ENCODE peak calls at places on chromosomes 11 and 22, in eight cellular contexts. One of them, this sample, is unnamed.

GRCh38 chr22:32607086-32607485 is 132.5 kb downstream of the FBXO7 start:
- DNase-seq in GM12892: no peak
- DNase-seq in heart left ventricle: no peak
- DNase-seq in tibial nerve: no peak
- DNase-seq in body of pancreas: no peak
- DNase-seq in breast epithelium: no peak
- DNase-seq in A549: no peak
- DNase-seq in ovary: no peak
- DNase-seq in this sample: no peak

GRCh38 chr11:20197881-20198280 is 37.6 kb upstream of the DBX1 start:
- DNase-seq in ovary: no peak
- DNase-seq in GM12892: no peak
- DNase-seq in body of pancreas: no peak
- DNase-seq in A549: no peak
- DNase-seq in breast epithelium: no peak
- DNase-seq in heart left ventricle: no peak
- DNase-seq in tibial nerve: no peak
- DNase-seq in this sample: no peak

GRCh38 chr11:131916633-131917032 is 546.2 kb downstream of the NTM start:
- DNase-seq in A549: no peak
- DNase-seq in body of pancreas: no peak
- DNase-seq in heart left ventricle: no peak
- DNase-seq in GM12892: no peak
- DNase-seq in tibial nerve: no peak
- DNase-seq in breast epithelium: no peak
- DNase-seq in ovary: no peak
- DNase-seq in this sample: no peak

GRCh38 chr11:2257023-2257700 is 13.2 kb downstream of the ASCL2 start:
- DNase-seq in ovary: no peak
- DNase-seq in tibial nerve: no peak
- DNase-seq in body of pancreas: no peak
- DNase-seq in A549: no peak
- DNase-seq in GM12892: no peak
- DNase-seq in breast epithelium: peak; percentile 83
- DNase-seq in heart left ventricle: peak; percentile 9
- DNase-seq in this sample: no peak

GRCh38 chr22:19569976-19570375 is 45.8 kb upstream of the CLDN5 start:
- DNase-seq in heart left ventricle: no peak
- DNase-seq in breast epithelium: no peak
- DNase-seq in GM12892: no peak
- DNase-seq in tibial nerve: no peak
- DNase-seq in ovary: no peak
- DNase-seq in body of pancreas: no peak
- DNase-seq in A549: no peak
- DNase-seq in this sample: no peak

GRCh38 chr11:116563028-116563712 is 209.6 kb downstream of the BUD13 start:
- DNase-seq in ovary: no peak
- DNase-seq in GM12892: no peak
- DNase-seq in breast epithelium: peak; percentile 75
- DNase-seq in heart left ventricle: no peak
- DNase-seq in body of pancreas: peak; percentile 48
- DNase-seq in A549: peak; percentile 20
- DNase-seq in tibial nerve: no peak
- DNase-seq in this sample: no peak

GRCh38 chr22:48740731-48741405 is 1086.8 kb downstream of the BRD1 start:
- DNase-seq in GM12892: no peak
- DNase-seq in tibial nerve: no peak
- DNase-seq in breast epithelium: no peak
- DNase-seq in A549: no peak
- DNase-seq in ovary: no peak
- DNase-seq in heart left ventricle: no peak
- DNase-seq in body of pancreas: no peak
- DNase-seq in this sample: no peak

GRCh38 chr22:37804886-37805857 is 2.6 kb upstream of the GCAT start:
- DNase-seq in GM12892: no peak
- DNase-seq in tibial nerve: peak; percentile 82
- DNase-seq in A549: peak; percentile 66
- DNase-seq in breast epithelium: peak; percentile 90
- DNase-seq in ovary: peak; percentile 91
- DNase-seq in heart left ventricle: peak; percentile 93
- DNase-seq in body of pancreas: peak; percentile 93
- DNase-seq in this sample: no peak

GRCh38 chr11:44622190-44622650 is 56.8 kb downstream of the CD82 start:
- DNase-seq in body of pancreas: peak; percentile 7
- DNase-seq in A549: no peak
- DNase-seq in heart left ventricle: peak; percentile 10
- DNase-seq in ovary: no peak
- DNase-seq in GM12892: peak; percentile 2
- DNase-seq in breast epithelium: peak; percentile 6
- DNase-seq in tibial nerve: no peak
- DNase-seq in this sample: no peak

GRCh38 chr11:69642549-69642912 is 1.6 kb downstream of the CCND1 start:
- DNase-seq in breast epithelium: no peak
- DNase-seq in tibial nerve: no peak
- DNase-seq in ovary: no peak
- DNase-seq in A549: no peak
- DNase-seq in GM12892: no peak
- DNase-seq in heart left ventricle: peak; percentile 57
- DNase-seq in body of pancreas: peak; percentile 34
- DNase-seq in this sample: no peak

GRCh38 chr11:102325088-102325487 is 7.8 kb downstream of the BIRC3 start:
- DNase-seq in A549: no peak
- DNase-seq in breast epithelium: no peak
- DNase-seq in body of pancreas: no peak
- DNase-seq in tibial nerve: no peak
- DNase-seq in ovary: no peak
- DNase-seq in heart left ventricle: no peak
- DNase-seq in GM12892: no peak
- DNase-seq in this sample: no peak

GRCh38 chr22:29702931-29703594 is 16.7 kb upstream of the CABP7 start:
- DNase-seq in breast epithelium: no peak
- DNase-seq in heart left ventricle: no peak
- DNase-seq in GM12892: no peak
- DNase-seq in body of pancreas: no peak
- DNase-seq in tibial nerve: no peak
- DNase-seq in A549: no peak
- DNase-seq in ovary: no peak
- DNase-seq in this sample: no peak

GRCh38 chr22:41314821-41315220 is 13.5 kb downstream of the ZC3H7B start:
- DNase-seq in ovary: no peak
- DNase-seq in heart left ventricle: no peak
- DNase-seq in breast epithelium: no peak
- DNase-seq in A549: no peak
- DNase-seq in GM12892: no peak
- DNase-seq in body of pancreas: no peak
- DNase-seq in tibial nerve: no peak
- DNase-seq in this sample: no peak
- TF ChIP-seq POLR2A in ovary: no peak
- TF ChIP-seq POLR2A in heart left ventricle: no peak
- TF ChIP-seq POLR2A in breast epithelium: no peak
- TF ChIP-seq POLR2A in A549: no peak
- TF ChIP-seq POLR2A in GM12892: no peak
- TF ChIP-seq POLR2A in body of pancreas: no peak
- TF ChIP-seq POLR2A in tibial nerve: no peak
- TF ChIP-seq POLR2A in this sample: no peak

DNA sequence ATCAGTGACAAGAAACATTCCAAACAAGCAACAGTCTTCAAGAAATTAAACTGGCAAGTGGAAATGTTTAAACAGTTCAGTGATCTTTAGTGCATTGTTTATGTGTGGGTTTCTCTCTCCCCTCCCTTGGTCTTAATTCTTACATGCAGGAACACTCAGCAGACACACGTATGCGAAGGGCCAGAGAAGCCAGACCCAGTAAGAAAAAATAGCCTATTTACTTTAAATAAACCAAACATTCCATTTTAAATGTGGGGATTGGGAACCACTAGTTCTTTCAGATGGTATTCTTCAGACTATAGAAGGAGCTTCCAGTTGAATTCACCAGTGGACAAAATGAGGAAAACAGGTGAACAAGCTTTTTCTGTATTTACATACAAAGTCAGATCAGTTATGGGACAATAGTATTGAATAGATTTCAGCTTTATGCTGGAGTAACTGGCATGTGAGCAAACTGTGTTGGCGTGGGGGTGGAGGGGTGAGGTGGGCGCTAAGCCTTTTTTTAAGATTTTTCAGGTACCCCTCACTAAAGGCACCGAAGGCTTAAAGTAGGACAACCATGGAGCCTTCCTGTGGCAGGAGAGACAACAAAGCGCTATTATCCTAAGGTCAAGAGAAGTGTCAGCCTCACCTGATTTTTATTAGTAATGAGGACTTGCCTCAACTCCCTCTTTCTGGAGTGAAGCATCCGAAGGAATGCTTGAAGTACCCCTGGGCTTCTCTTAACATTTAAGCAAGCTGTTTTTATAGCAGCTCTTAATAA is 6.0 kb downstream of the MALAT1 start:
- DNase-seq in breast epithelium: no peak
- DNase-seq in body of pancreas: no peak
- DNase-seq in ovary: peak; percentile 53
- DNase-seq in A549: no peak
- DNase-seq in tibial nerve: no peak
- DNase-seq in GM12892: no peak
- DNase-seq in heart left ventricle: no peak
- DNase-seq in this sample: no peak
- TF ChIP-seq POLR2A in breast epithelium: no peak
- TF ChIP-seq POLR2A in body of pancreas: no peak
- TF ChIP-seq POLR2A in ovary: no peak
- TF ChIP-seq POLR2A in A549: no peak
- TF ChIP-seq POLR2A in tibial nerve: peak; percentile 31
- TF ChIP-seq POLR2A in GM12892: peak; percentile 79
- TF ChIP-seq POLR2A in heart left ventricle: peak; percentile 41
- TF ChIP-seq POLR2A in this sample: no peak

DNA sequence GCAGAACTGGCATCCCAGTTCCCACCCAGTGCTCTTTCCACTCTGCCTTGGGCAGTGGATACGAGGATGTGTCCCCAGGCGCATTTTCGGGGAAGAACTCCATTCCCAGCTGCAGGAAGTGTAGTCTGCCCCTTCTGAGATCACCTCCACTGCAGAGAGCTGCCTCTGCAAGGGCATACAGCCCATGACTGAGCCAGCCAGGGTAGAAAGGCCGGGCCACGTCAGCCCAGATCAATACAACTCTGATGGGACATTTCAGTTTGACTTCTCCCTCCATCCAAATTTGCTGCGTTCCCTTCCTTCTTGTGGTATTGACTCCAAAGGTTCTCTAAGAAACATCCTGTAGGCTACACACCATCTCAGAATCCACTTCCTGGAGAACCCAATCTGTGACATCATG is 19.7 kb downstream of the MOGAT2 start:
- DNase-seq in tibial nerve: no peak
- DNase-seq in heart left ventricle: no peak
- DNase-seq in A549: no peak
- DNase-seq in body of pancreas: no peak
- DNase-seq in GM12892: no peak
- DNase-seq in ovary: no peak
- DNase-seq in breast epithelium: no peak
- DNase-seq in this sample: no peak
- TF ChIP-seq POLR2A in tibial nerve: no peak
- TF ChIP-seq POLR2A in heart left ventricle: no peak
- TF ChIP-seq POLR2A in A549: no peak
- TF ChIP-seq POLR2A in body of pancreas: no peak
- TF ChIP-seq POLR2A in GM12892: no peak
- TF ChIP-seq POLR2A in ovary: no peak
- TF ChIP-seq POLR2A in breast epithelium: no peak
- TF ChIP-seq POLR2A in this sample: no peak

GRCh38 chr11:61627831-61628753 is 47.2 kb upstream of the SYT7 start:
- DNase-seq in breast epithelium: peak; percentile 47
- DNase-seq in A549: peak; percentile 67
- DNase-seq in GM12892: no peak
- DNase-seq in body of pancreas: peak; percentile 78
- DNase-seq in ovary: peak; percentile 62
- DNase-seq in heart left ventricle: peak; percentile 71
- DNase-seq in tibial nerve: no peak
- DNase-seq in this sample: peak; percentile 63
- TF ChIP-seq POLR2A in breast epithelium: no peak
- TF ChIP-seq POLR2A in A549: no peak
- TF ChIP-seq POLR2A in GM12892: no peak
- TF ChIP-seq POLR2A in body of pancreas: no peak
- TF ChIP-seq POLR2A in ovary: no peak
- TF ChIP-seq POLR2A in heart left ventricle: no peak
- TF ChIP-seq POLR2A in tibial nerve: no peak
- TF ChIP-seq POLR2A in this sample: no peak

This sample was measured in H54.